ENCODE peak calls at places on chromosome 3, in seven cellular contexts. One of them, this sample, is unnamed.

GRCh38 chr3:171953300-171954022 is 85.9 kb upstream of the FNDC3B start:
- DNase-seq in cardiac muscle cell: no peak
- DNase-seq in tibial artery: no peak
- DNase-seq in lower lobe of right lung: no peak
- DNase-seq in kidney epithelial cell: no peak
- DNase-seq in pancreas: no peak
- DNase-seq in psoas muscle: no peak
- DNase-seq in this sample: no peak

GRCh38 chr3:15268033-15268631 is 62.1 kb downstream of the CAPN7 start:
- DNase-seq in cardiac muscle cell: peak; percentile 91
- DNase-seq in tibial artery: peak; percentile 90
- DNase-seq in lower lobe of right lung: peak; percentile 91
- DNase-seq in kidney epithelial cell: peak; percentile 42
- DNase-seq in pancreas: peak; percentile 91
- DNase-seq in psoas muscle: peak; percentile 88
- DNase-seq in this sample: peak; percentile 69

GRCh38 chr3:129958715-129959114 is 15.8 kb upstream of the TRH start:
- DNase-seq in cardiac muscle cell: no peak
- DNase-seq in tibial artery: no peak
- DNase-seq in lower lobe of right lung: no peak
- DNase-seq in kidney epithelial cell: no peak
- DNase-seq in pancreas: no peak
- DNase-seq in psoas muscle: no peak
- DNase-seq in this sample: no peak

GRCh38 chr3:24351779-24352469 is 142.7 kb downstream of the THRB start:
- DNase-seq in cardiac muscle cell: no peak
- DNase-seq in tibial artery: peak; percentile 75
- DNase-seq in lower lobe of right lung: no peak
- DNase-seq in kidney epithelial cell: no peak
- DNase-seq in pancreas: no peak
- DNase-seq in psoas muscle: no peak
- DNase-seq in this sample: no peak

GRCh38 chr3:141446737-141447136 is 40.1 kb upstream of the RASA2 start:
- DNase-seq in cardiac muscle cell: no peak
- DNase-seq in tibial artery: no peak
- DNase-seq in lower lobe of right lung: no peak
- DNase-seq in kidney epithelial cell: no peak
- DNase-seq in pancreas: no peak
- DNase-seq in psoas muscle: no peak
- DNase-seq in this sample: no peak

GRCh38 chr3:138359549-138360271 is 11.3 kb downstream of the MRAS start:
- DNase-seq in cardiac muscle cell: no peak
- DNase-seq in tibial artery: peak; percentile 25
- DNase-seq in lower lobe of right lung: no peak
- DNase-seq in kidney epithelial cell: no peak
- DNase-seq in pancreas: no peak
- DNase-seq in psoas muscle: no peak
- DNase-seq in this sample: no peak

GRCh38 chr3:23113455-23114171 is 89.5 kb upstream of the UBE2E2 start:
- DNase-seq in cardiac muscle cell: no peak
- DNase-seq in tibial artery: peak; percentile 64
- DNase-seq in lower lobe of right lung: no peak
- DNase-seq in kidney epithelial cell: no peak
- DNase-seq in pancreas: no peak
- DNase-seq in psoas muscle: peak; percentile 16
- DNase-seq in this sample: no peak

GRCh38 chr3:53156368-53156834 is 4.6 kb upstream of the PRKCD start:
- DNase-seq in cardiac muscle cell: no peak
- DNase-seq in tibial artery: no peak
- DNase-seq in lower lobe of right lung: peak; percentile 78
- DNase-seq in kidney epithelial cell: no peak
- DNase-seq in pancreas: peak; percentile 62
- DNase-seq in psoas muscle: no peak
- DNase-seq in this sample: no peak

GRCh38 chr3:110478377-110479054 is 593.1 kb upstream of the NECTIN3 start:
- DNase-seq in cardiac muscle cell: no peak
- DNase-seq in tibial artery: no peak
- DNase-seq in lower lobe of right lung: no peak
- DNase-seq in kidney epithelial cell: no peak
- DNase-seq in pancreas: no peak
- DNase-seq in psoas muscle: no peak
- DNase-seq in this sample: no peak

GRCh38 chr3:128987297-128987696 is 6.6 kb downstream of the CFAP92 start:
- DNase-seq in cardiac muscle cell: no peak
- DNase-seq in tibial artery: no peak
- DNase-seq in lower lobe of right lung: no peak
- DNase-seq in kidney epithelial cell: no peak
- DNase-seq in pancreas: no peak
- DNase-seq in psoas muscle: no peak
- DNase-seq in this sample: no peak

GRCh38 chr3:165837058-165837525 is at the start of gene BCHE:
- DNase-seq in cardiac muscle cell: peak; percentile 69
- DNase-seq in tibial artery: no peak
- DNase-seq in lower lobe of right lung: no peak
- DNase-seq in kidney epithelial cell: peak; percentile 35
- DNase-seq in pancreas: no peak
- DNase-seq in psoas muscle: peak; percentile 23
- DNase-seq in this sample: no peak

GRCh38 chr3:65935724-65936123 is 103.0 kb downstream of the MAGI1 start:
- DNase-seq in cardiac muscle cell: no peak
- DNase-seq in tibial artery: no peak
- DNase-seq in lower lobe of right lung: no peak
- DNase-seq in kidney epithelial cell: no peak
- DNase-seq in pancreas: no peak
- DNase-seq in psoas muscle: no peak
- DNase-seq in this sample: no peak

GRCh38 chr3:161222662-161223061 is 1.6 kb downstream of the NMD3 start:
- DNase-seq in cardiac muscle cell: no peak
- DNase-seq in tibial artery: no peak
- DNase-seq in lower lobe of right lung: no peak
- DNase-seq in kidney epithelial cell: no peak
- DNase-seq in pancreas: no peak
- DNase-seq in psoas muscle: no peak
- DNase-seq in this sample: no peak

GRCh38 chr3:175456496-175456895 is 597.4 kb downstream of the NAALADL2 start:
- DNase-seq in cardiac muscle cell: no peak
- DNase-seq in tibial artery: no peak
- DNase-seq in lower lobe of right lung: no peak
- DNase-seq in kidney epithelial cell: peak; percentile 18
- DNase-seq in pancreas: no peak
- DNase-seq in psoas muscle: no peak
- DNase-seq in this sample: no peak

GRCh38 chr3:13705702-13706280 is 156.9 kb downstream of the FBLN2 start:
- DNase-seq in cardiac muscle cell: no peak
- DNase-seq in tibial artery: peak; percentile 33
- DNase-seq in lower lobe of right lung: no peak
- DNase-seq in kidney epithelial cell: no peak
- DNase-seq in pancreas: peak; percentile 4
- DNase-seq in psoas muscle: no peak
- DNase-seq in this sample: no peak

GRCh38 chr3:13975686-13976085 is 95.8 kb upstream of the WNT7A start:
- DNase-seq in cardiac muscle cell: no peak
- DNase-seq in tibial artery: no peak
- DNase-seq in lower lobe of right lung: no peak
- DNase-seq in kidney epithelial cell: no peak
- DNase-seq in pancreas: no peak
- DNase-seq in psoas muscle: no peak
- DNase-seq in this sample: no peak

GRCh38 chr3:48399387-48400172 is 27.6 kb downstream of the FBXW12 start:
- DNase-seq in cardiac muscle cell: no peak
- DNase-seq in tibial artery: no peak
- DNase-seq in lower lobe of right lung: no peak
- DNase-seq in kidney epithelial cell: no peak
- DNase-seq in pancreas: peak; percentile 93
- DNase-seq in psoas muscle: peak; percentile 14
- DNase-seq in this sample: no peak

GRCh38 chr3:97979610-97980009 is 7.4 kb upstream of the RIOX2 start:
- DNase-seq in cardiac muscle cell: peak; percentile 73
- DNase-seq in tibial artery: no peak
- DNase-seq in lower lobe of right lung: no peak
- DNase-seq in kidney epithelial cell: no peak
- DNase-seq in pancreas: no peak
- DNase-seq in psoas muscle: no peak
- DNase-seq in this sample: no peak

GRCh38 chr3:188108703-188109412 is 45.1 kb upstream of the LPP start:
- DNase-seq in cardiac muscle cell: no peak
- DNase-seq in tibial artery: no peak
- DNase-seq in lower lobe of right lung: no peak
- DNase-seq in kidney epithelial cell: no peak
- DNase-seq in pancreas: no peak
- DNase-seq in psoas muscle: no peak
- DNase-seq in this sample: no peak

GRCh38 chr3:188111002-188111584 is 42.9 kb upstream of the LPP start:
- DNase-seq in cardiac muscle cell: no peak
- DNase-seq in tibial artery: no peak
- DNase-seq in lower lobe of right lung: no peak
- DNase-seq in kidney epithelial cell: no peak
- DNase-seq in pancreas: no peak
- DNase-seq in psoas muscle: no peak
- DNase-seq in this sample: no peak

DNA sequence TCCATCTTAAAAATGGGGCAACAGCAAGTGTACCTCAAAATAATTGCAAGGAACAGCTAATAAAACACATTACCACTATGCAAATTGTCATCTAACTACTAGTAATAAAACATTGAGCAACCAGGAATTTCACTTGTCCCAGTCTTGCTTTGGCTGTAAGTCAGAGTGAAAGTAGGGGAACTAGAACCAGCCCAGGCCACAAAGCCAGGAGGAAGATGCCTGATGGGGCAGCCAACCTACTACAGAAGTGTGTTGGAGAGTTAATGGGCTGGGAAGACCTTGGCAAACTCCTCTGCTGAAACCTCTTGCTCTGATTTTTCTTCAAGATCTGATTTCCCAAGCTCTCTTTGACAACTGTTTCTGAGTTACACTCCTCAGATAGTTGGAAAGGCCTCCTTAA is 40.2 kb upstream of the LPP start:
- DNase-seq in cardiac muscle cell: no peak
- DNase-seq in tibial artery: no peak
- DNase-seq in lower lobe of right lung: no peak
- DNase-seq in kidney epithelial cell: no peak
- DNase-seq in pancreas: no peak
- DNase-seq in psoas muscle: no peak
- DNase-seq in this sample: no peak
- TF ChIP-seq CTCF in cardiac muscle cell: no peak
- TF ChIP-seq CTCF in tibial artery: no peak
- TF ChIP-seq CTCF in lower lobe of right lung: no peak
- TF ChIP-seq CTCF in kidney epithelial cell: no peak
- TF ChIP-seq CTCF in pancreas: no peak
- TF ChIP-seq CTCF in psoas muscle: no peak
- TF ChIP-seq CTCF in this sample: no peak

GRCh38 chr3:81485444-81485865 is 276.0 kb downstream of the GBE1 start:
- DNase-seq in cardiac muscle cell: no peak
- DNase-seq in tibial artery: peak; percentile 65
- DNase-seq in lower lobe of right lung: no peak
- DNase-seq in kidney epithelial cell: peak; percentile 14
- DNase-seq in pancreas: no peak
- DNase-seq in psoas muscle: no peak
- DNase-seq in this sample: no peak
- H3K4me3 ChIP-seq in cardiac muscle cell: no peak overlapping the region
- H3K4me3 ChIP-seq in tibial artery: peak overlapping the region; percentile 4
- H3K4me3 ChIP-seq in lower lobe of right lung: no peak overlapping the region
- H3K4me3 ChIP-seq in kidney epithelial cell: no peak overlapping the region
- H3K4me3 ChIP-seq in pancreas: no peak overlapping the region
- H3K4me3 ChIP-seq in psoas muscle: no peak overlapping the region
- H3K4me3 ChIP-seq in this sample: no peak overlapping the region

DNA sequence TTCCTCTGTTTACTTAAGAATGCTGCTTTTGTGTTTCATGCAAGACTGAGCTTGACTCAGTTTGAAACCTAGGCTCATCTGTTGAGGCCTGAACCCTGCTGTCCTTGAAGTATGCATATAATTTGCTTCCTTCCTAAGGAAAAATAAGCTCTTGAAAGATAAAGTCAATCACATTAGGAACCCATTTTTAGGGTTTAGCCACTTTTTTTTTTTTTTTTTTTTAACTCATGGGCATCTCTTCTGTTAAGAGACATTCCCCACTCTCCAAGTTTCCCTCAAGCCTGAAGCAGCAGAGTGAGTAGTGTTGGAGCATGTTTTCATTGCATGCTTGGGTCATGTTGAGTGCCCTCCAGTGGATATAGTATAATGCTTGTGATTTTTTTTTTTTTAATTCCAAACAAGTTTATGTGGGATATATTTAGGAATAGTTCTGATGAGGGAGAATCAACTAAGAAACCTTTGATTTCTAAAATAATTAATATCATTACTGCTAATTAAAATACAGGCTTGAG is 3.6 kb downstream of the CTNNB1 start:
- DNase-seq in cardiac muscle cell: peak; percentile 61
- DNase-seq in tibial artery: no peak
- DNase-seq in lower lobe of right lung: no peak
- DNase-seq in kidney epithelial cell: no peak
- DNase-seq in pancreas: no peak
- DNase-seq in psoas muscle: no peak
- DNase-seq in this sample: no peak
- TF ChIP-seq CTCF in cardiac muscle cell: peak; percentile 51
- TF ChIP-seq CTCF in tibial artery: peak; percentile 34
- TF ChIP-seq CTCF in lower lobe of right lung: peak; percentile 37
- TF ChIP-seq CTCF in kidney epithelial cell: peak; percentile 49
- TF ChIP-seq CTCF in pancreas: no peak
- TF ChIP-seq CTCF in psoas muscle: peak; percentile 34
- TF ChIP-seq CTCF in this sample: no peak

GRCh38 chr3:57150097-57150496 is 15.1 kb downstream of the IL17RD start:
- DNase-seq in cardiac muscle cell: no peak
- DNase-seq in tibial artery: no peak
- DNase-seq in lower lobe of right lung: no peak
- DNase-seq in kidney epithelial cell: no peak
- DNase-seq in pancreas: no peak
- DNase-seq in psoas muscle: no peak
- DNase-seq in this sample: no peak

GRCh38 chr3:57152761-57153160 is 12.4 kb downstream of the IL17RD start:
- DNase-seq in cardiac muscle cell: no peak
- DNase-seq in tibial artery: no peak
- DNase-seq in lower lobe of right lung: no peak
- DNase-seq in kidney epithelial cell: no peak
- DNase-seq in pancreas: no peak
- DNase-seq in psoas muscle: no peak
- DNase-seq in this sample: no peak

GRCh38 chr3:57154470-57154869 is 10.7 kb downstream of the IL17RD start:
- DNase-seq in cardiac muscle cell: no peak
- DNase-seq in tibial artery: no peak
- DNase-seq in lower lobe of right lung: no peak
- DNase-seq in kidney epithelial cell: no peak
- DNase-seq in pancreas: no peak
- DNase-seq in psoas muscle: no peak
- DNase-seq in this sample: no peak

GRCh38 chr3:57151021-57151449 is 14.1 kb downstream of the IL17RD start:
- DNase-seq in cardiac muscle cell: no peak
- DNase-seq in tibial artery: no peak
- DNase-seq in lower lobe of right lung: no peak
- DNase-seq in kidney epithelial cell: no peak
- DNase-seq in pancreas: no peak
- DNase-seq in psoas muscle: no peak
- DNase-seq in this sample: no peak

GRCh38 chr3:57152150-57152549 is 13.0 kb downstream of the IL17RD start:
- DNase-seq in cardiac muscle cell: peak; percentile 25
- DNase-seq in tibial artery: no peak
- DNase-seq in lower lobe of right lung: no peak
- DNase-seq in kidney epithelial cell: no peak
- DNase-seq in pancreas: no peak
- DNase-seq in psoas muscle: no peak
- DNase-seq in this sample: no peak
- H3K4me3 ChIP-seq in cardiac muscle cell: no peak overlapping the region
- H3K4me3 ChIP-seq in tibial artery: peak overlapping the region; percentile 23
- H3K4me3 ChIP-seq in lower lobe of right lung: no peak overlapping the region
- H3K4me3 ChIP-seq in kidney epithelial cell: no peak overlapping the region
- H3K4me3 ChIP-seq in pancreas: no peak overlapping the region
- H3K4me3 ChIP-seq in psoas muscle: no peak overlapping the region
- H3K4me3 ChIP-seq in this sample: no peak overlapping the region

This sample was measured in HFF-Myc.